ENCODE peak calls at places on chromosome 6, in eight cellular contexts. One of them, this sample, is unnamed.
A peak's percentile ranks its signal among the peaks of the same experiment; 100 is the strongest.

GRCh38 chr6:7035837-7036249 is 71.9 kb upstream of the RREB1 start:
- DNase-seq in testis: no peak
- DNase-seq in heart left ventricle: no peak
- DNase-seq in endodermal cell: no peak
- DNase-seq in mammary epithelial cell: no peak
- DNase-seq in A673: no peak
- DNase-seq in upper lobe of right lung: no peak
- DNase-seq in stomach: no peak
- DNase-seq in this sample: no peak

GRCh38 chr6:165917576-165917975 is 250.1 kb downstream of the TBXT start:
- DNase-seq in mammary epithelial cell: no peak
- DNase-seq in heart left ventricle: no peak
- DNase-seq in testis: no peak
- DNase-seq in stomach: no peak
- DNase-seq in upper lobe of right lung: no peak
- DNase-seq in endodermal cell: no peak
- DNase-seq in A673: no peak
- DNase-seq in this sample: no peak

GRCh38 chr6:154435400-154435945 is 75.0 kb downstream of the CNKSR3 start:
- DNase-seq in A673: no peak
- DNase-seq in upper lobe of right lung: no peak
- DNase-seq in mammary epithelial cell: no peak
- DNase-seq in testis: no peak
- DNase-seq in heart left ventricle: no peak
- DNase-seq in endodermal cell: no peak
- DNase-seq in stomach: no peak
- DNase-seq in this sample: no peak

GRCh38 chr6:67506352-67506751 is 1128.7 kb upstream of the ADGRB3 start:
- DNase-seq in stomach: no peak
- DNase-seq in heart left ventricle: no peak
- DNase-seq in endodermal cell: no peak
- DNase-seq in mammary epithelial cell: no peak
- DNase-seq in A673: no peak
- DNase-seq in testis: no peak
- DNase-seq in upper lobe of right lung: no peak
- DNase-seq in this sample: no peak

GRCh38 chr6:133184798-133185380 is 56.3 kb upstream of the EYA4 start:
- DNase-seq in endodermal cell: no peak
- DNase-seq in stomach: no peak
- DNase-seq in testis: no peak
- DNase-seq in heart left ventricle: no peak
- DNase-seq in mammary epithelial cell: no peak
- DNase-seq in A673: peak; percentile 37
- DNase-seq in upper lobe of right lung: no peak
- DNase-seq in this sample: peak; percentile 76

GRCh38 chr6:8633762-8634161 is 198.4 kb upstream of the SLC35B3 start:
- DNase-seq in upper lobe of right lung: no peak
- DNase-seq in endodermal cell: no peak
- DNase-seq in testis: no peak
- DNase-seq in heart left ventricle: no peak
- DNase-seq in mammary epithelial cell: peak; percentile 21
- DNase-seq in A673: no peak
- DNase-seq in stomach: no peak
- DNase-seq in this sample: no peak

GRCh38 chr6:161406633-161407032 is 132.8 kb upstream of the AGPAT4 start:
- DNase-seq in endodermal cell: no peak
- DNase-seq in upper lobe of right lung: no peak
- DNase-seq in A673: no peak
- DNase-seq in testis: no peak
- DNase-seq in stomach: no peak
- DNase-seq in mammary epithelial cell: peak; percentile 95
- DNase-seq in heart left ventricle: no peak
- DNase-seq in this sample: peak; percentile 46

GRCh38 chr6:147853574-147853973 is 345.1 kb downstream of the SAMD5 start:
- DNase-seq in upper lobe of right lung: no peak
- DNase-seq in stomach: no peak
- DNase-seq in A673: no peak
- DNase-seq in mammary epithelial cell: no peak
- DNase-seq in testis: no peak
- DNase-seq in heart left ventricle: no peak
- DNase-seq in endodermal cell: no peak
- DNase-seq in this sample: no peak

GRCh38 chr6:167803816-167804215 is 22.9 kb upstream of the AFDN start:
- DNase-seq in upper lobe of right lung: no peak
- DNase-seq in heart left ventricle: no peak
- DNase-seq in mammary epithelial cell: no peak
- DNase-seq in testis: no peak
- DNase-seq in stomach: no peak
- DNase-seq in endodermal cell: no peak
- DNase-seq in A673: no peak
- DNase-seq in this sample: no peak

GRCh38 chr6:39558791-39559190 is 166.4 kb downstream of the KIF6 start:
- DNase-seq in upper lobe of right lung: no peak
- DNase-seq in mammary epithelial cell: no peak
- DNase-seq in A673: no peak
- DNase-seq in endodermal cell: no peak
- DNase-seq in testis: no peak
- DNase-seq in stomach: no peak
- DNase-seq in heart left ventricle: no peak
- DNase-seq in this sample: peak; percentile 62

GRCh38 chr6:26324295-26324727 is 40.7 kb upstream of the BTN3A2 start:
- DNase-seq in A673: no peak
- DNase-seq in testis: no peak
- DNase-seq in mammary epithelial cell: no peak
- DNase-seq in endodermal cell: no peak
- DNase-seq in stomach: no peak
- DNase-seq in upper lobe of right lung: no peak
- DNase-seq in heart left ventricle: no peak
- DNase-seq in this sample: no peak

GRCh38 chr6:132715204-132715603 is 1.3 kb upstream of the VNN1 start:
- DNase-seq in A673: peak; percentile 37
- DNase-seq in endodermal cell: peak; percentile 90
- DNase-seq in testis: no peak
- DNase-seq in mammary epithelial cell: peak; percentile 64
- DNase-seq in heart left ventricle: no peak
- DNase-seq in upper lobe of right lung: no peak
- DNase-seq in stomach: peak; percentile 61
- DNase-seq in this sample: peak; percentile 58

GRCh38 chr6:140077712-140078551 is 703.5 kb upstream of the CITED2 start:
- DNase-seq in heart left ventricle: no peak
- DNase-seq in A673: peak; percentile 58
- DNase-seq in endodermal cell: no peak
- DNase-seq in stomach: no peak
- DNase-seq in testis: no peak
- DNase-seq in upper lobe of right lung: no peak
- DNase-seq in mammary epithelial cell: no peak
- DNase-seq in this sample: peak; percentile 23

GRCh38 chr6:55866110-55866509 is 9.3 kb downstream of the BMP5 start:
- DNase-seq in testis: no peak
- DNase-seq in mammary epithelial cell: peak; percentile 76
- DNase-seq in A673: no peak
- DNase-seq in endodermal cell: no peak
- DNase-seq in upper lobe of right lung: no peak
- DNase-seq in heart left ventricle: no peak
- DNase-seq in stomach: no peak
- DNase-seq in this sample: no peak

GRCh38 chr6:53992522-53992921 is 118.7 kb upstream of the MLIP start:
- DNase-seq in heart left ventricle: no peak
- DNase-seq in testis: no peak
- DNase-seq in endodermal cell: no peak
- DNase-seq in A673: no peak
- DNase-seq in upper lobe of right lung: no peak
- DNase-seq in stomach: no peak
- DNase-seq in mammary epithelial cell: no peak
- DNase-seq in this sample: no peak

GRCh38 chr6:160137989-160138835 is 16.6 kb downstream of the SLC22A1 start:
- DNase-seq in stomach: peak; percentile 72
- DNase-seq in endodermal cell: peak; percentile 86
- DNase-seq in upper lobe of right lung: peak; percentile 64
- DNase-seq in mammary epithelial cell: peak; percentile 46
- DNase-seq in testis: peak; percentile 71
- DNase-seq in heart left ventricle: no peak
- DNase-seq in A673: peak; percentile 61
- DNase-seq in this sample: peak; percentile 85

GRCh38 chr6:27545271-27546046 is 72.6 kb upstream of the ZNF184 start:
- DNase-seq in heart left ventricle: no peak
- DNase-seq in stomach: no peak
- DNase-seq in testis: peak; percentile 70
- DNase-seq in mammary epithelial cell: peak; percentile 93
- DNase-seq in upper lobe of right lung: no peak
- DNase-seq in A673: peak; percentile 87
- DNase-seq in endodermal cell: peak; percentile 96
- DNase-seq in this sample: peak; percentile 23

GRCh38 chr6:89194559-89194958 is 22.6 kb downstream of the GABRR1 start:
- DNase-seq in upper lobe of right lung: no peak
- DNase-seq in A673: no peak
- DNase-seq in endodermal cell: no peak
- DNase-seq in mammary epithelial cell: no peak
- DNase-seq in stomach: no peak
- DNase-seq in testis: no peak
- DNase-seq in heart left ventricle: no peak
- DNase-seq in this sample: no peak
- H3K4me1 ChIP-seq in upper lobe of right lung: no peaks in the 10 kb centered on the region
- H3K4me1 ChIP-seq in A673: no peaks in the 10 kb centered on the region
- H3K4me1 ChIP-seq in endodermal cell: no peaks in the 10 kb centered on the region
- H3K4me1 ChIP-seq in mammary epithelial cell: no peaks in the 10 kb centered on the region
- H3K4me1 ChIP-seq in stomach: no peaks in the 10 kb centered on the region
- H3K4me1 ChIP-seq in testis: no peaks in the 10 kb centered on the region
- H3K4me1 ChIP-seq in heart left ventricle: no peaks in the 10 kb centered on the region
- H3K4me1 ChIP-seq in this sample: no peaks in the 10 kb centered on the region

DNA sequence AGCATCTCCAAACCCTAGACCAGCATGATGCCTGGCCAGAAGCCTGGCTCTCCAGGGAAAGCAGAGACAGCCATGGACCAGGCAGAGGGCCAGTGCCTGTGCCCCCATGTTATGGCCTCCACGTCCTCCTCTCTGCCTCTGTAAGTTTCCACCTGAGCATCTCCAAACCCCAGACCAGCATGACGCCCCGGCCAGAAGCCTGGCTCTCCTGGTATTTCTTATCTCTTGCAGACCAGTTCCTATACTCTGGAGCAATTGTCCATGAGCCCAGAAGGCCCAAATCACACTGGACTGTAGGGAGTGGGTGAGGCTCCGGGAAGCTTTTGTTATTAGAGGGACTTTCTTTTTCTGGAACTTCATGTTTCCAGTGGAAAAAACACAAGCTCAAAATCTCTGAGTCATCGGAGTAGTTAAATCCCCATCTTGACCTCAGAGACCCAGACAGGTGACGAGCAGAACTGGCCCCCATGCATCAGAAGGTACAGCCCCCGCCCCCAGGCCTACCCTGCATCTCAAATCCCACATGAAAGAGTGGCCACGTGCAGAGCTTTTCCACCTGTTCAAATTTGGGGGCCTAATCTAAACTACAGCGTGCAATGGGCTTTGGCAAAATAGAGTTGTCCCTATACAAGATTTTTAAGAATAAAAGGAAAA is 110.2 kb upstream of the FOXQ1 start:
- DNase-seq in upper lobe of right lung: no peak
- DNase-seq in testis: no peak
- DNase-seq in endodermal cell: peak; percentile 54
- DNase-seq in heart left ventricle: no peak
- DNase-seq in A673: no peak
- DNase-seq in stomach: no peak
- DNase-seq in mammary epithelial cell: no peak
- DNase-seq in this sample: no peak
- H3K4me1 ChIP-seq in upper lobe of right lung: no peaks in the 10 kb centered on the region
- H3K4me1 ChIP-seq in testis: no peaks in the 10 kb centered on the region
- H3K4me1 ChIP-seq in endodermal cell: peaks cover 14% of the 10 kb centered on the region
- H3K4me1 ChIP-seq in heart left ventricle: no peaks in the 10 kb centered on the region
- H3K4me1 ChIP-seq in A673: no peaks in the 10 kb centered on the region
- H3K4me1 ChIP-seq in stomach: no peaks in the 10 kb centered on the region
- H3K4me1 ChIP-seq in mammary epithelial cell: no peaks in the 10 kb centered on the region
- H3K4me1 ChIP-seq in this sample: peaks cover 16% of the 10 kb centered on the region

GRCh38 chr6:3383525-3383924 is 73.3 kb downstream of the SLC22A23 start:
- DNase-seq in testis: no peak
- DNase-seq in heart left ventricle: no peak
- DNase-seq in mammary epithelial cell: peak; percentile 46
- DNase-seq in upper lobe of right lung: no peak
- DNase-seq in A673: no peak
- DNase-seq in stomach: peak; percentile 63
- DNase-seq in endodermal cell: no peak
- DNase-seq in this sample: peak; percentile 15
- H3K4me1 ChIP-seq in testis: peaks cover 7% of the 10 kb centered on the region
- H3K4me1 ChIP-seq in heart left ventricle: no peaks in the 10 kb centered on the region
- H3K4me1 ChIP-seq in mammary epithelial cell: peaks cover 45% of the 10 kb centered on the region
- H3K4me1 ChIP-seq in upper lobe of right lung: peaks cover 6% of the 10 kb centered on the region
- H3K4me1 ChIP-seq in A673: no peaks in the 10 kb centered on the region
- H3K4me1 ChIP-seq in stomach: peaks cover 33% of the 10 kb centered on the region
- H3K4me1 ChIP-seq in endodermal cell: no peaks in the 10 kb centered on the region
- H3K4me1 ChIP-seq in this sample: peaks cover 32% of the 10 kb centered on the region

GRCh38 chr6:168884050-168884645 is 369.5 kb downstream of the THBS2 start:
- DNase-seq in A673: no peak
- DNase-seq in mammary epithelial cell: no peak
- DNase-seq in upper lobe of right lung: no peak
- DNase-seq in heart left ventricle: no peak
- DNase-seq in endodermal cell: no peak
- DNase-seq in stomach: no peak
- DNase-seq in testis: no peak
- DNase-seq in this sample: no peak

GRCh38 chr6:168884646-168885086 is 369.0 kb downstream of the THBS2 start:
- DNase-seq in testis: peak; percentile 86
- DNase-seq in endodermal cell: peak; percentile 93
- DNase-seq in heart left ventricle: peak; percentile 87
- DNase-seq in mammary epithelial cell: peak; percentile 9
- DNase-seq in stomach: peak; percentile 80
- DNase-seq in upper lobe of right lung: peak; percentile 89
- DNase-seq in A673: peak; percentile 73
- DNase-seq in this sample: peak; percentile 64

GRCh38 chr6:168885196-168885595 is 368.4 kb downstream of the THBS2 start:
- DNase-seq in heart left ventricle: no peak
- DNase-seq in testis: no peak
- DNase-seq in endodermal cell: no peak
- DNase-seq in stomach: no peak
- DNase-seq in mammary epithelial cell: no peak
- DNase-seq in upper lobe of right lung: no peak
- DNase-seq in A673: no peak
- DNase-seq in this sample: no peak

GRCh38 chr6:168885741-168886140 is 367.9 kb downstream of the THBS2 start:
- DNase-seq in stomach: no peak
- DNase-seq in upper lobe of right lung: no peak
- DNase-seq in testis: no peak
- DNase-seq in A673: no peak
- DNase-seq in mammary epithelial cell: no peak
- DNase-seq in endodermal cell: no peak
- DNase-seq in heart left ventricle: no peak
- DNase-seq in this sample: no peak

DNA sequence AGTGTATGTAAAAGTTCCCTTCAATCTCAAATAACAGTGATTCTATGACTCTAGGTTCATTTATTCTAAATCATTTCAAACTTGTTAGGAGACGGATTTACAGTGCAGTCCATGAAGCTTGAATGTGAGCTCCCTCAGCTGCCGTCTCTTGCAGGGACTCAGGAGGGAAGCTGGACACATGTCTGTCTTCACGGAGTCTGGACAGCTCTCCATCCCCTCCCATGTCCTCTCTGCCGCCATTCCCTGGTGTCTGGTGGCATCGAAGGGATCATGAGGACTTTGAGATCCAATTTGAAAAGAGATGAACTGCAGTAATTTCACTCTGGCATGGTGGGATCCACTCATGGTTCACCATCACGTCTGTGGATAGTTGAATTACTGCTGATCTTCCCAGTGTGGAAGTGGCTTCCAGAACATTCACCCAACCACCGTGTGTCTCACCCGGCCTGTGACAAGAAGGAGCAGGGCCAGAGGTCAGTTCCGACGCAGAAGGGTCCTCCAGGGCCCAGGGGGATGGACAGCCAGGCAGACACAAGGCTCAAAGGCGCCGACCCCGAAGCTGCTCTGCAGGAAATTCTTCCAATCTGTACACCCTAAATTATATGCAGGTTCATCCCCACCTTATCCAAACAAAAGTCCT is 370.1 kb downstream of the THBS2 start:
- DNase-seq in stomach: no peak
- DNase-seq in upper lobe of right lung: no peak
- DNase-seq in mammary epithelial cell: no peak
- DNase-seq in heart left ventricle: no peak
- DNase-seq in endodermal cell: peak; percentile 21
- DNase-seq in testis: no peak
- DNase-seq in A673: no peak
- DNase-seq in this sample: no peak
- H3K4me1 ChIP-seq in stomach: no peaks in the 10 kb centered on the region
- H3K4me1 ChIP-seq in upper lobe of right lung: no peaks in the 10 kb centered on the region
- H3K4me1 ChIP-seq in mammary epithelial cell: no peaks in the 10 kb centered on the region
- H3K4me1 ChIP-seq in heart left ventricle: no peaks in the 10 kb centered on the region
- H3K4me1 ChIP-seq in endodermal cell: no peaks in the 10 kb centered on the region
- H3K4me1 ChIP-seq in testis: peaks cover 3% of the 10 kb centered on the region
- H3K4me1 ChIP-seq in A673: no peaks in the 10 kb centered on the region
- H3K4me1 ChIP-seq in this sample: no peaks in the 10 kb centered on the region